ENCODE peak calls at places on chromosomes 5 and 9, in five cellular contexts. D is IMR-90, F is adrenal gland, Y is heart left ventricle, I is suprapubic skin. W is an unnamed sample.

GRCh38 chr9:81685763-81686613 is 3.4 kb downstream of the TLE1 start:
- DNase-seq in Y (no peak), F (no peak), D (peak; percentile 55), I (no peak), W (no peak)

GRCh38 chr5:4700082-4700481 is 440.0 kb upstream of the ADAMTS16 start:
- DNase-seq in I (peak; percentile 74), D (no peak), Y (peak; percentile 16), F (peak; percentile 9), W (no peak)

GRCh38 chr5:103407399-103407798 is 148.8 kb downstream of the MACIR start:
- DNase-seq in Y (no peak), I (no peak), F (no peak), D (peak; percentile 53), W (no peak)

GRCh38 chr5:150064681-150065220 is 21.6 kb downstream of the CSF1R start:
- DNase-seq in Y (no peak), I (no peak), F (no peak), D (no peak), W (no peak)

GRCh38 chr9:25964239-25964638 is 286.0 kb upstream of the TUSC1 start:
- DNase-seq in I (no peak), D (peak; percentile 82), Y (no peak), F (peak; percentile 61), W (no peak)

GRCh38 chr5:67268233-67269011 is 71.8 kb upstream of the CD180 start:
- DNase-seq in F (peak; percentile 51), D (peak; percentile 95), I (peak; percentile 84), Y (peak; percentile 70), W (no peak)

GRCh38 chr5:34494111-34494755 is 161.9 kb upstream of the RAI14 start:
- DNase-seq in Y (no peak), D (peak; percentile 87), F (no peak), I (no peak), W (no peak)

GRCh38 chr9:35560625-35561337 is 44.3 kb upstream of the TESK1 start:
- DNase-seq in Y (no peak), D (no peak), I (no peak), F (peak; percentile 55), W (no peak)

GRCh38 chr5:149201121-149201637 is 59.9 kb downstream of the ABLIM3 start:
- DNase-seq in D (no peak), F (no peak), Y (no peak), I (no peak), W (no peak)

GRCh38 chr5:81854915-81855314 is 104.0 kb upstream of the SSBP2 start:
- DNase-seq in D (no peak), F (no peak), Y (no peak), I (no peak), W (no peak)

GRCh38 chr5:86879086-86879485 is 261.3 kb downstream of the COX7C start:
- DNase-seq in F (no peak), D (no peak), I (no peak), Y (no peak), W (no peak)

GRCh38 chr5:14450055-14450524 is 131.5 kb upstream of the OTULINL start:
- DNase-seq in I (peak; percentile 83), D (peak; percentile 92), F (no peak), Y (peak; percentile 65), W (no peak)

GRCh38 chr9:35521708-35522107 is 31.8 kb downstream of the RUSC2 start:
- DNase-seq in Y (peak; percentile 25), D (peak; percentile 88), F (no peak), I (no peak), W (no peak)

GRCh38 chr9:70407081-70407503 is 7.4 kb downstream of the KLF9 start:
- DNase-seq in F (no peak), I (no peak), Y (no peak), D (peak; percentile 99), W (no peak)

GRCh38 chr9:134648701-134649525 is 7.3 kb downstream of the COL5A1 start:
- DNase-seq in F (peak; percentile 55), D (peak; percentile 56), I (no peak), Y (no peak), W (no peak)

GRCh38 chr9:27059907-27060306 is 49.1 kb upstream of the TEK start:
- DNase-seq in D (no peak), Y (no peak), I (no peak), F (no peak), W (no peak)

GRCh38 chr5:92885950-92886349 is 695.1 kb downstream of the NR2F1-AS1 start:
- DNase-seq in I (no peak), Y (no peak), F (no peak), D (no peak), W (no peak)

GRCh38 chr5:158560170-158560569 is 539.5 kb downstream of the EBF1 start:
- DNase-seq in F (no peak), Y (peak; percentile 41), I (no peak), D (no peak), W (no peak)

GRCh38 chr9:116605904-116606341 is 81.2 kb upstream of the TRIM32 start:
- DNase-seq in D (no peak), Y (peak; percentile 28), I (peak; percentile 70), F (no peak), W (no peak)

GRCh38 chr9:109843651-109844050 is 63.7 kb downstream of the PALM2AKAP2 start:
- DNase-seq in F (peak; percentile 63), I (no peak), Y (peak; percentile 73), D (no peak), W (no peak)

GRCh38 chr9:128113526-128114325 is 13.8 kb downstream of the PTGES2 start:
- DNase-seq in D (no peak), I (no peak), Y (no peak), F (no peak), W (no peak)

GRCh38 chr5:102867999-102868662 is 113.0 kb downstream of the PAM start:
- DNase-seq in I (no peak), Y (no peak), F (no peak), D (peak; percentile 41), W (no peak)

GRCh38 chr9:123375725-123376132 is 19.7 kb downstream of the CRB2 start:
- DNase-seq in D (no peak), Y (no peak), F (no peak), I (no peak), W (no peak)

GRCh38 chr5:42591026-42591425 is 165.6 kb upstream of the CCDC152 start:
- DNase-seq in F (peak; percentile 46), I (no peak), D (no peak), Y (peak; percentile 71), W (no peak)

GRCh38 chr5:135986891-135987401 is 32.2 kb upstream of the LECT2 start:
- DNase-seq in I (no peak), F (no peak), D (peak; percentile 38), Y (no peak), W (no peak)

GRCh38 chr9:91119679-91120078 is 242.0 kb downstream of the AUH start:
- DNase-seq in Y (no peak), F (no peak), I (no peak), D (peak; percentile 90), W (no peak)

GRCh38 chr5:132456553-132457361 is 33.8 kb downstream of the IRF1 start:
- DNase-seq in F (peak; percentile 54), Y (peak; percentile 59), I (peak; percentile 83), D (no peak), W (no peak)

GRCh38 chr5:56610093-56610698 is 205.2 kb upstream of the MAP3K1 start:
- DNase-seq in Y (no peak), D (no peak), I (no peak), F (no peak), W (no peak)

GRCh38 chr5:143400541-143401252 is 2.8 kb downstream of the NR3C1 start:
- DNase-seq in I (no peak), Y (peak; percentile 33), F (no peak), D (peak; percentile 60), W (no peak)

GRCh38 chr5:141326088-141326854 is 4.0 kb upstream of the PCDHGA1 start:
- DNase-seq in F (no peak), Y (peak; percentile 63), I (no peak), D (peak; percentile 82), W (no peak)

GRCh38 chr5:141322261-141322660 is 1.7 kb upstream of the TAF7 start:
- DNase-seq in F (no peak), Y (no peak), I (no peak), D (no peak), W (no peak)

GRCh38 chr5:141319699-141320098 is 885 bp downstream of the TAF7 start:
- DNase-seq in F (no peak), Y (no peak), I (no peak), D (no peak), W (no peak)

GRCh38 chr5:141319202-141319601 is 1.4 kb downstream of the TAF7 start:
- DNase-seq in F (no peak), Y (no peak), I (no peak), D (no peak), W (no peak)

GRCh38 chr5:141320225-141321169 is at the start of gene TAF7:
- DNase-seq in Y (peak; percentile 89), I (peak; percentile 94), D (peak; percentile 92), F (peak; percentile 91), W (peak; percentile 63)
- H3K9me3 ChIP-seq in Y (peaks cover 45% of the 10 kb centered on the region), I (peaks cover 41% of the 10 kb centered on the region), D (peaks cover 41% of the 10 kb centered on the region), F (peaks cover 17% of the 10 kb centered on the region), W (peaks cover 86% of the 10 kb centered on the region)

DNA sequence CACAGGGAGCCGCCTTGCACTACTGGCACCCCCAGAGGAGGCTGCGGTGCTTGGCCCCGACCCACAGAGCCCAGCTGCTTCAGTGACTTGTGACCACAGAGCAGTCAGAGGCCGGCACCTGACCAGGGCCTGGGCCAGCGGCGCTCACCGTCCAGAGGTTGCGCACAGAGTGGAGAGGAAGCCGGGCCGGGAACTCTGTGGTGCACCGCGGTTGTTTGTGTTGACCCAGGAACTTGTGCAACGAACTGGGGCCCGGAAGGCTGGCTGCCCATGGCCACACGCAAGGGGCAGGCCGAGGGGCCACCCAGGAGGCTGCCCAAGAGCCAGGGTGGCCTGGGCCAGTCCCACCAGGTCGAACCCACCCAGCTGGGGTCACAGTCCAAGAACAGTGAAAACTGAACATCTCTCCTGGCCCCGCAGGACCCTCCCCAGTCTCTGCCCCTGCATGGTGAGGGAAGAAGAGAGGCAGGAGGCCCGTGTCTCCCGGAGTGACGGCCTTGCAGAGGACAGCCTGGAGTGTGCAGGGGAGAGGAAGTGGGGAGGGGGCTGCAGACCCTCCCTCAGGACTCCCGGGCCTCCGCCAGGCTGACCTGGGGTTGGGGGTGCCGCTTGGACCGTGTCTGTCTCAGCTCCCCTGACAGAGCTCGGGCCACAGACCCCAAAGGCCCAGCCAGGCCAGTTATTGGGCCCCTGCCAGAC is 42.8 kb upstream of the EGFL7 start:
- DNase-seq in D (peak; percentile 51), I (no peak), Y (no peak), F (peak; percentile 58), W (no peak)
- TF ChIP-seq POLR2A in D (no peak), I (no peak), Y (no peak), F (no peak), W (no peak)

DNA sequence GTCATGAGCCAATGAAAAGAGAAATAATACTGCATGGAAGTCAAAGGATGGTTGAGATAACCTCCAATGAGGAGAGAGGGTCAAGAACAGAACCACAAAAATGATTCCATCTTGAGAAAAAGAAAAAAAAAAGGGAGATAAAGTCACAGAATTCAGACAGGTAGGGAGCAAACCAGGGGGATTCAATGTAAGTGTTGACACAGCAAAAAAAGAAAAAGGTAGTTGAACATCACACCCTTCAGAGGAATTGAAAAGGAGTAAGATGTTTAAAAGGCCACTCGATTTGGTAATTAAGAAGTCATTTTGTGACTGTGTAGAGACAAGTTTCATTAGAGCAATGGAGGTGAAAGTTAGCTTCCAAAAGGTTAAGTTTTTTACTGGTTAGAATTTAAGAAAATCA is 79.3 kb downstream of the ERP44 start:
- DNase-seq in I (no peak), F (no peak), D (no peak), Y (no peak), W (no peak)
- H3K36me3 ChIP-seq in I (peaks cover 52% of the 10 kb centered on the region), F (peaks cover 13% of the 10 kb centered on the region), D (peaks cover 8% of the 10 kb centered on the region), Y (peaks cover 65% of the 10 kb centered on the region), W (peaks cover 81% of the 10 kb centered on the region)

DNA sequence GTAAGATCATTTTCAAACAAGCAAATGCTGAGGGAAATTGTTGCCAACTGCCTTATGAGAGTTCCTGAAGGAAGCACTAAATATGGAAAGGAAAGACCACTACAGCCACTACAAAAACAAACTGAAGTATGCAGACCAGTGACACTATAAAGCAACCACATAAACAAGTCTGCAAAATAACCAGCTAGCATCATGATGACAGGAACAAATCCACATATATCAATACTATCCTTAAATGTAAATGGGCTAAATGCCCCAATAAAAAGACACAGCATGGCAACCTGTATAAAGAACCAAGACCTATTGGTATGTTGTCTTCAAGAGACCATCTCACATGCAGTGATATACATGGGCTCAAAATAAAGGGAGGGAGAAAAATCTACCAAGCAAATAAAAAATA is 113.2 kb downstream of the DTWD2 start:
- DNase-seq in Y (no peak), I (no peak), F (no peak), D (no peak), W (no peak)
- H3K9me3 ChIP-seq in Y (peaks cover 20% of the 10 kb centered on the region), I (peaks cover 8% of the 10 kb centered on the region), F (no peaks in the 10 kb centered on the region), D (no peaks in the 10 kb centered on the region), W (peaks cover 55% of the 10 kb centered on the region)

W was measured in esophagus squamous epithelium.